ENCODE peak calls at places on chromosomes 7 and 10, in nine cellular contexts. K, D, Y, M, H, G, R, C and S are unnamed samples.

GRCh38 chr7:108181073-108181985 is 51.2 kb upstream of the LAMB4 start:
- DNase-seq in K (no peak), D (peak; percentile 32), Y (no peak), M (peak; percentile 30), H (peak; percentile 69), G (peak; percentile 92), R (no peak), C (peak; percentile 67), S (peak; percentile 43)

GRCh38 chr10:132722391-132722790 is 63.6 kb downstream of the NKX6-2 start:
- DNase-seq in K (no peak), D (no peak), Y (no peak), M (no peak), H (no peak), G (no peak), R (no peak), C (no peak), S (no peak)

GRCh38 chr7:81036871-81037270 is 118.0 kb upstream of the SEMA3C start:
- DNase-seq in K (no peak), D (no peak), Y (no peak), M (no peak), H (no peak), G (no peak), R (no peak), C (no peak), S (no peak)

GRCh38 chr10:104327745-104328635 is 10.3 kb downstream of the ITPRIP start:
- DNase-seq in K (no peak), D (peak; percentile 87), Y (no peak), M (no peak), H (no peak), G (peak; percentile 44), R (no peak), C (peak; percentile 89), S (peak; percentile 59)

GRCh38 chr10:5831446-5831782 is 18.2 kb upstream of the GDI2 start:
- DNase-seq in K (no peak), D (no peak), Y (no peak), M (no peak), H (no peak), G (no peak), R (no peak), C (no peak), S (no peak)

GRCh38 chr7:44097064-44097932 is 6.8 kb upstream of the AEBP1 start:
- DNase-seq in K (no peak), D (no peak), Y (no peak), M (no peak), H (no peak), G (no peak), R (no peak), C (no peak), S (no peak)

GRCh38 chr10:128210215-128211063 is 84.2 kb upstream of the MKI67 start:
- DNase-seq in K (peak; percentile 77), D (no peak), Y (peak; percentile 77), M (no peak), H (peak; percentile 80), G (peak; percentile 64), R (peak; percentile 35), C (no peak), S (no peak)

GRCh38 chr7:130875265-130875741 is 141.3 kb upstream of the KLF14 start:
- DNase-seq in K (peak; percentile 75), D (no peak), Y (peak; percentile 47), M (no peak), H (peak; percentile 93), G (peak; percentile 87), R (no peak), C (peak; percentile 44), S (no peak)

GRCh38 chr7:123570390-123571182 is 13.0 kb upstream of the NDUFA5 start:
- DNase-seq in K (no peak), D (no peak), Y (no peak), M (no peak), H (no peak), G (no peak), R (no peak), C (no peak), S (no peak)

GRCh38 chr10:99394761-99395386 is 35.5 kb downstream of the GOT1 start:
- DNase-seq in K (no peak), D (no peak), Y (no peak), M (no peak), H (no peak), G (peak; percentile 26), R (peak; percentile 27), C (no peak), S (no peak)

GRCh38 chr10:61897671-61898434 is 3.6 kb upstream of the ARID5B start:
- DNase-seq in K (no peak), D (peak; percentile 63), Y (no peak), M (no peak), H (no peak), G (peak; percentile 63), R (peak; percentile 58), C (peak; percentile 38), S (no peak)

GRCh38 chr7:43337811-43338210 is 225.4 kb downstream of the HECW1 start:
- DNase-seq in K (no peak), D (no peak), Y (no peak), M (no peak), H (no peak), G (no peak), R (no peak), C (no peak), S (no peak)

GRCh38 chr7:80498481-80499349 is 13.1 kb downstream of the GNAT3 start:
- DNase-seq in K (no peak), D (peak; percentile 38), Y (no peak), M (no peak), H (no peak), G (no peak), R (no peak), C (peak; percentile 71), S (no peak)

GRCh38 chr7:28536259-28536658 is 123.9 kb downstream of the CREB5 start:
- DNase-seq in K (peak; percentile 56), D (peak; percentile 26), Y (no peak), M (no peak), H (no peak), G (peak; percentile 88), R (peak; percentile 61), C (peak; percentile 56), S (no peak)

GRCh38 chr7:27997188-27997707 is 183.3 kb downstream of the JAZF1 start:
- DNase-seq in K (no peak), D (no peak), Y (no peak), M (no peak), H (no peak), G (no peak), R (no peak), C (no peak), S (no peak)

GRCh38 chr7:24428676-24429075 is 144.6 kb upstream of the PALS2 start:
- DNase-seq in K (no peak), D (no peak), Y (no peak), M (no peak), H (no peak), G (no peak), R (no peak), C (no peak), S (no peak)

GRCh38 chr7:24432677-24433076 is 140.6 kb upstream of the PALS2 start:
- DNase-seq in K (no peak), D (no peak), Y (no peak), M (no peak), H (no peak), G (no peak), R (no peak), C (no peak), S (no peak)

GRCh38 chr7:24425664-24426063 is 141.7 kb downstream of the NPY start:
- DNase-seq in K (no peak), D (no peak), Y (no peak), M (no peak), H (no peak), G (peak; percentile 56), R (no peak), C (no peak), S (no peak)

GRCh38 chr7:24422611-24423010 is 138.6 kb downstream of the NPY start:
- DNase-seq in K (no peak), D (no peak), Y (no peak), M (no peak), H (no peak), G (no peak), R (no peak), C (no peak), S (no peak)

DNA sequence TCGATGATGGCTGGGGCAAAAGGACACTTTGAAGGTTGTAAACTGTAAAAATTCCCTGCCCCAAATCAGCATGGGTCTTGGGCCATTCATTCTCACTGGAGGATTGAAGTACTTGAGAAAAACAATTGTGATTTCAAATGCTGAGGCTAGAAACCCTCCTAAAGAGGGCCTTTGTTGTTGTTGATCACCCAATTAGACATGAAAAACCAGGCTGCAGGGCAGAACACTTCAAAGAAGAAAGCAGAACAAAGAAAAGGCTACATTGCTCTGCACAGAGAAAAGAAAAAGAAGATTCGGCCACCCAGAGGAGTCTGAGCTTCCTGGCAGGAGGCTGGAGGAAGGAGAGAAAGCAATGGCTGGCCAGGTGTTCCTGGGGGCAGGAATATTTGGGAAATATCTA is 143.1 kb downstream of the NPY start:
- DNase-seq in K (no peak), D (no peak), Y (no peak), M (no peak), H (no peak), G (peak; percentile 63), R (no peak), C (no peak), S (no peak)
- H3K4me3 ChIP-seq in K (no peak overlapping the region), D (no peak overlapping the region), Y (no peak overlapping the region), M (no peak overlapping the region), H (no peak overlapping the region), G (no peak overlapping the region), R (no peak overlapping the region), C (no peak overlapping the region), S (no peak overlapping the region)

GRCh38 chr7:87933953-87934698 is at the start of gene ADAM22:
- DNase-seq in K (peak; percentile 93), D (peak; percentile 82), Y (peak; percentile 88), M (peak; percentile 6), H (peak; percentile 18), G (peak; percentile 96), R (peak; percentile 75), C (peak; percentile 64), S (peak; percentile 17)
- TF ChIP-seq CTCF in K (no peak), D (no peak), Y (no peak), M (no peak), H (no peak), G (no peak), R (no peak), C (no peak), S (no peak)

GRCh38 chr10:3452234-3452633 is 279.7 kb upstream of the PITRM1 start:
- DNase-seq in K (no peak), D (peak; percentile 98), Y (no peak), M (peak; percentile 94), H (no peak), G (peak; percentile 72), R (no peak), C (peak; percentile 97), S (peak; percentile 92)
- H3K4me3 ChIP-seq in K (no peak overlapping the region), D (peak overlapping the region; percentile 1), Y (peak overlapping the region; percentile 29), M (peak overlapping the region; percentile 27), H (no peak overlapping the region), G (no peak overlapping the region), R (peak overlapping the region; percentile 42), C (peak overlapping the region; percentile 17), S (no peak overlapping the region)

DNA sequence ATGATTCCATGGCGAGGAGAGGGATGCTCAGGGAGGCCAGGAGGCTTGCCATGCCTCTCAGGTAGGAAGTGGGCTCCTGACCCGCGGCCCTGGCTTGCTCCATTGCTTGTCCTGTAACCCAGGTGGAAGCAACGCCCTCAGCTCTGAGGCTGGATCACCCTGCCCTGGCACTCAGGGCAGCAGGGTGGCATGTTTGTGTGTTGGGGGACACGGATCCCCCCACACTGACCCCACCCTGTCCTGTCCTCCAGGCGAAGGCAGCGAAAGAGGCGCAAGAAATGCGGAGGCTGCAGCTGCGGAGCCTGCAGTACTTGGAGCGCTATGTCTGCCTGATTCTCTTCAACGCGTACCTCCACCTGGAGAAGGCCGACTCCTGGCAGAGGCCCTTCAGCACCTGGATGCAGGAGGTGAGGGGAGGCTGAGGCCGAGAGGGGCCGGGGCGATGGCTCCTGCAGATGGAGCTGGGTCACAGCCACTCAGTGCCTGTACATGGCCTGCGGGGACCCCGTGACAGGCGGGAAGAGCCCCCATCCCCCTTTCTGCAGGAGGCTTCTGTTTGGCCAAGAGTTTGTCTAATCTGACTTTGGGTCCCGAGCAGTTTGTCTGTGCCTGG is 38.3 kb downstream of the PRF1 start:
- DNase-seq in K (no peak), D (no peak), Y (no peak), M (no peak), H (no peak), G (no peak), R (no peak), C (no peak), S (no peak)
- TF ChIP-seq CTCF in K (no peak), D (no peak), Y (no peak), M (no peak), H (no peak), G (no peak), R (no peak), C (no peak), S (no peak)